ENCODE peak calls at places on chromosomes 1 and 21, in nine cellular contexts. One of them, this sample, is unnamed.

GRCh38 chr1:93159337-93159736 is 20.9 kb downstream of the TMED5 start:
- DNase-seq in stimulated activated CD4-positive, alpha-beta T cell treated with anti-CD3 and anti-CD28 coated beads, Interleukin-1b, Interleukin-23, amount 100 ng/mL, for 24 hours: no peak
- DNase-seq in DMS79: no peak
- DNase-seq in aorta: no peak
- DNase-seq in activated CD4-positive, alpha-beta T cell treated with anti-CD3 and anti-CD28 coated beads, Interleukin-2, amount 50 U/mL, for 1 hour: no peak
- DNase-seq in non-pigmented ciliary epithelial cell: no peak
- DNase-seq in naive thymus-derived CD8-positive, alpha-beta T cell: no peak
- DNase-seq in GM12865: no peak
- DNase-seq in HCT116: no peak
- DNase-seq in this sample: no peak

GRCh38 chr1:54806931-54807611 is 5.9 kb upstream of the TTC22 start:
- DNase-seq in stimulated activated CD4-positive, alpha-beta T cell treated with anti-CD3 and anti-CD28 coated beads, Interleukin-1b, Interleukin-23, amount 100 ng/mL, for 24 hours: no peak
- DNase-seq in DMS79: no peak
- DNase-seq in aorta: no peak
- DNase-seq in activated CD4-positive, alpha-beta T cell treated with anti-CD3 and anti-CD28 coated beads, Interleukin-2, amount 50 U/mL, for 1 hour: no peak
- DNase-seq in non-pigmented ciliary epithelial cell: no peak
- DNase-seq in naive thymus-derived CD8-positive, alpha-beta T cell: no peak
- DNase-seq in GM12865: peak
- DNase-seq in HCT116: peak
- DNase-seq in this sample: no peak

GRCh38 chr1:101366513-101367215 is 129.8 kb downstream of the S1PR1 start:
- DNase-seq in stimulated activated CD4-positive, alpha-beta T cell treated with anti-CD3 and anti-CD28 coated beads, Interleukin-1b, Interleukin-23, amount 100 ng/mL, for 24 hours: no peak
- DNase-seq in DMS79: no peak
- DNase-seq in aorta: no peak
- DNase-seq in activated CD4-positive, alpha-beta T cell treated with anti-CD3 and anti-CD28 coated beads, Interleukin-2, amount 50 U/mL, for 1 hour: no peak
- DNase-seq in non-pigmented ciliary epithelial cell: peak
- DNase-seq in naive thymus-derived CD8-positive, alpha-beta T cell: no peak
- DNase-seq in GM12865: no peak
- DNase-seq in HCT116: no peak
- DNase-seq in this sample: no peak

GRCh38 chr1:186511761-186512637 is 51.1 kb upstream of the PDC start:
- DNase-seq in stimulated activated CD4-positive, alpha-beta T cell treated with anti-CD3 and anti-CD28 coated beads, Interleukin-1b, Interleukin-23, amount 100 ng/mL, for 24 hours: no peak
- DNase-seq in DMS79: no peak
- DNase-seq in aorta: no peak
- DNase-seq in activated CD4-positive, alpha-beta T cell treated with anti-CD3 and anti-CD28 coated beads, Interleukin-2, amount 50 U/mL, for 1 hour: no peak
- DNase-seq in non-pigmented ciliary epithelial cell: no peak
- DNase-seq in naive thymus-derived CD8-positive, alpha-beta T cell: no peak
- DNase-seq in GM12865: peak
- DNase-seq in HCT116: no peak
- DNase-seq in this sample: no peak

GRCh38 chr21:44585892-44586291 is 5.5 kb upstream of the KRTAP10-5 start:
- DNase-seq in stimulated activated CD4-positive, alpha-beta T cell treated with anti-CD3 and anti-CD28 coated beads, Interleukin-1b, Interleukin-23, amount 100 ng/mL, for 24 hours: no peak
- DNase-seq in DMS79: no peak
- DNase-seq in aorta: peak
- DNase-seq in activated CD4-positive, alpha-beta T cell treated with anti-CD3 and anti-CD28 coated beads, Interleukin-2, amount 50 U/mL, for 1 hour: no peak
- DNase-seq in non-pigmented ciliary epithelial cell: no peak
- DNase-seq in naive thymus-derived CD8-positive, alpha-beta T cell: no peak
- DNase-seq in GM12865: no peak
- DNase-seq in HCT116: no peak
- DNase-seq in this sample: no peak

GRCh38 chr1:211734359-211734758 is 58.9 kb upstream of the NEK2 start:
- DNase-seq in stimulated activated CD4-positive, alpha-beta T cell treated with anti-CD3 and anti-CD28 coated beads, Interleukin-1b, Interleukin-23, amount 100 ng/mL, for 24 hours: no peak
- DNase-seq in DMS79: peak
- DNase-seq in aorta: no peak
- DNase-seq in activated CD4-positive, alpha-beta T cell treated with anti-CD3 and anti-CD28 coated beads, Interleukin-2, amount 50 U/mL, for 1 hour: no peak
- DNase-seq in non-pigmented ciliary epithelial cell: no peak
- DNase-seq in naive thymus-derived CD8-positive, alpha-beta T cell: no peak
- DNase-seq in GM12865: no peak
- DNase-seq in HCT116: no peak
- DNase-seq in this sample: no peak

GRCh38 chr1:3902111-3902511 is 2.0 kb upstream of the C1orf174 start:
- DNase-seq in stimulated activated CD4-positive, alpha-beta T cell treated with anti-CD3 and anti-CD28 coated beads, Interleukin-1b, Interleukin-23, amount 100 ng/mL, for 24 hours: no peak
- DNase-seq in DMS79: no peak
- DNase-seq in aorta: peak
- DNase-seq in activated CD4-positive, alpha-beta T cell treated with anti-CD3 and anti-CD28 coated beads, Interleukin-2, amount 50 U/mL, for 1 hour: peak
- DNase-seq in non-pigmented ciliary epithelial cell: no peak
- DNase-seq in naive thymus-derived CD8-positive, alpha-beta T cell: peak
- DNase-seq in GM12865: no peak
- DNase-seq in HCT116: no peak
- DNase-seq in this sample: no peak

GRCh38 chr1:25080294-25081209 is 150.5 kb upstream of the RUNX3 start:
- DNase-seq in stimulated activated CD4-positive, alpha-beta T cell treated with anti-CD3 and anti-CD28 coated beads, Interleukin-1b, Interleukin-23, amount 100 ng/mL, for 24 hours: no peak
- DNase-seq in DMS79: no peak
- DNase-seq in aorta: peak
- DNase-seq in activated CD4-positive, alpha-beta T cell treated with anti-CD3 and anti-CD28 coated beads, Interleukin-2, amount 50 U/mL, for 1 hour: no peak
- DNase-seq in non-pigmented ciliary epithelial cell: no peak
- DNase-seq in naive thymus-derived CD8-positive, alpha-beta T cell: no peak
- DNase-seq in GM12865: no peak
- DNase-seq in HCT116: peak
- DNase-seq in this sample: no peak

GRCh38 chr1:94579876-94580294 is 38.3 kb upstream of the F3 start:
- DNase-seq in stimulated activated CD4-positive, alpha-beta T cell treated with anti-CD3 and anti-CD28 coated beads, Interleukin-1b, Interleukin-23, amount 100 ng/mL, for 24 hours: no peak
- DNase-seq in DMS79: no peak
- DNase-seq in aorta: no peak
- DNase-seq in activated CD4-positive, alpha-beta T cell treated with anti-CD3 and anti-CD28 coated beads, Interleukin-2, amount 50 U/mL, for 1 hour: no peak
- DNase-seq in non-pigmented ciliary epithelial cell: peak
- DNase-seq in naive thymus-derived CD8-positive, alpha-beta T cell: no peak
- DNase-seq in GM12865: no peak
- DNase-seq in HCT116: peak
- DNase-seq in this sample: no peak

GRCh38 chr1:116760996-116761665 is 6.9 kb downstream of the CD2 start:
- DNase-seq in stimulated activated CD4-positive, alpha-beta T cell treated with anti-CD3 and anti-CD28 coated beads, Interleukin-1b, Interleukin-23, amount 100 ng/mL, for 24 hours: no peak
- DNase-seq in DMS79: no peak
- DNase-seq in aorta: no peak
- DNase-seq in activated CD4-positive, alpha-beta T cell treated with anti-CD3 and anti-CD28 coated beads, Interleukin-2, amount 50 U/mL, for 1 hour: no peak
- DNase-seq in non-pigmented ciliary epithelial cell: no peak
- DNase-seq in naive thymus-derived CD8-positive, alpha-beta T cell: no peak
- DNase-seq in GM12865: no peak
- DNase-seq in HCT116: no peak
- DNase-seq in this sample: no peak

GRCh38 chr1:215599418-215599817 is 32.3 kb downstream of the KCTD3 start:
- DNase-seq in stimulated activated CD4-positive, alpha-beta T cell treated with anti-CD3 and anti-CD28 coated beads, Interleukin-1b, Interleukin-23, amount 100 ng/mL, for 24 hours: no peak
- DNase-seq in DMS79: no peak
- DNase-seq in aorta: no peak
- DNase-seq in activated CD4-positive, alpha-beta T cell treated with anti-CD3 and anti-CD28 coated beads, Interleukin-2, amount 50 U/mL, for 1 hour: no peak
- DNase-seq in non-pigmented ciliary epithelial cell: peak
- DNase-seq in naive thymus-derived CD8-positive, alpha-beta T cell: no peak
- DNase-seq in GM12865: no peak
- DNase-seq in HCT116: no peak
- DNase-seq in this sample: no peak

GRCh38 chr1:204295666-204296065 is 64.1 kb downstream of the PLEKHA6 start:
- DNase-seq in stimulated activated CD4-positive, alpha-beta T cell treated with anti-CD3 and anti-CD28 coated beads, Interleukin-1b, Interleukin-23, amount 100 ng/mL, for 24 hours: no peak
- DNase-seq in DMS79: no peak
- DNase-seq in aorta: no peak
- DNase-seq in activated CD4-positive, alpha-beta T cell treated with anti-CD3 and anti-CD28 coated beads, Interleukin-2, amount 50 U/mL, for 1 hour: no peak
- DNase-seq in non-pigmented ciliary epithelial cell: no peak
- DNase-seq in naive thymus-derived CD8-positive, alpha-beta T cell: no peak
- DNase-seq in GM12865: no peak
- DNase-seq in HCT116: no peak
- DNase-seq in this sample: peak

GRCh38 chr1:39407496-39407888 is 83.9 kb upstream of the BMP8A start:
- DNase-seq in stimulated activated CD4-positive, alpha-beta T cell treated with anti-CD3 and anti-CD28 coated beads, Interleukin-1b, Interleukin-23, amount 100 ng/mL, for 24 hours: no peak
- DNase-seq in DMS79: no peak
- DNase-seq in aorta: no peak
- DNase-seq in activated CD4-positive, alpha-beta T cell treated with anti-CD3 and anti-CD28 coated beads, Interleukin-2, amount 50 U/mL, for 1 hour: no peak
- DNase-seq in non-pigmented ciliary epithelial cell: no peak
- DNase-seq in naive thymus-derived CD8-positive, alpha-beta T cell: no peak
- DNase-seq in GM12865: no peak
- DNase-seq in HCT116: no peak
- DNase-seq in this sample: no peak

GRCh38 chr1:25544819-25545218 is 1.4 kb downstream of the LDLRAP1 start:
- DNase-seq in stimulated activated CD4-positive, alpha-beta T cell treated with anti-CD3 and anti-CD28 coated beads, Interleukin-1b, Interleukin-23, amount 100 ng/mL, for 24 hours: no peak
- DNase-seq in DMS79: no peak
- DNase-seq in aorta: peak
- DNase-seq in activated CD4-positive, alpha-beta T cell treated with anti-CD3 and anti-CD28 coated beads, Interleukin-2, amount 50 U/mL, for 1 hour: no peak
- DNase-seq in non-pigmented ciliary epithelial cell: no peak
- DNase-seq in naive thymus-derived CD8-positive, alpha-beta T cell: no peak
- DNase-seq in GM12865: no peak
- DNase-seq in HCT116: no peak
- DNase-seq in this sample: no peak

GRCh38 chr1:6832789-6833188 is 47.5 kb downstream of the CAMTA1 start:
- DNase-seq in stimulated activated CD4-positive, alpha-beta T cell treated with anti-CD3 and anti-CD28 coated beads, Interleukin-1b, Interleukin-23, amount 100 ng/mL, for 24 hours: no peak
- DNase-seq in DMS79: peak
- DNase-seq in aorta: no peak
- DNase-seq in activated CD4-positive, alpha-beta T cell treated with anti-CD3 and anti-CD28 coated beads, Interleukin-2, amount 50 U/mL, for 1 hour: no peak
- DNase-seq in non-pigmented ciliary epithelial cell: no peak
- DNase-seq in naive thymus-derived CD8-positive, alpha-beta T cell: no peak
- DNase-seq in GM12865: peak
- DNase-seq in HCT116: no peak
- DNase-seq in this sample: no peak

GRCh38 chr1:153598309-153599172 is 14.4 kb downstream of the S100A16 start:
- DNase-seq in stimulated activated CD4-positive, alpha-beta T cell treated with anti-CD3 and anti-CD28 coated beads, Interleukin-1b, Interleukin-23, amount 100 ng/mL, for 24 hours: no peak
- DNase-seq in DMS79: no peak
- DNase-seq in aorta: no peak
- DNase-seq in activated CD4-positive, alpha-beta T cell treated with anti-CD3 and anti-CD28 coated beads, Interleukin-2, amount 50 U/mL, for 1 hour: no peak
- DNase-seq in non-pigmented ciliary epithelial cell: no peak
- DNase-seq in naive thymus-derived CD8-positive, alpha-beta T cell: peak
- DNase-seq in GM12865: peak
- DNase-seq in HCT116: no peak
- DNase-seq in this sample: no peak

GRCh38 chr1:42206164-42206563 is 41.6 kb upstream of the GUCA2A start:
- DNase-seq in stimulated activated CD4-positive, alpha-beta T cell treated with anti-CD3 and anti-CD28 coated beads, Interleukin-1b, Interleukin-23, amount 100 ng/mL, for 24 hours: no peak
- DNase-seq in DMS79: no peak
- DNase-seq in aorta: no peak
- DNase-seq in activated CD4-positive, alpha-beta T cell treated with anti-CD3 and anti-CD28 coated beads, Interleukin-2, amount 50 U/mL, for 1 hour: no peak
- DNase-seq in non-pigmented ciliary epithelial cell: no peak
- DNase-seq in naive thymus-derived CD8-positive, alpha-beta T cell: no peak
- DNase-seq in GM12865: no peak
- DNase-seq in HCT116: no peak
- DNase-seq in this sample: no peak

GRCh38 chr1:159598196-159598595 is 10.6 kb downstream of the APCS start:
- DNase-seq in stimulated activated CD4-positive, alpha-beta T cell treated with anti-CD3 and anti-CD28 coated beads, Interleukin-1b, Interleukin-23, amount 100 ng/mL, for 24 hours: no peak
- DNase-seq in DMS79: no peak
- DNase-seq in aorta: no peak
- DNase-seq in activated CD4-positive, alpha-beta T cell treated with anti-CD3 and anti-CD28 coated beads, Interleukin-2, amount 50 U/mL, for 1 hour: no peak
- DNase-seq in non-pigmented ciliary epithelial cell: peak
- DNase-seq in naive thymus-derived CD8-positive, alpha-beta T cell: no peak
- DNase-seq in GM12865: no peak
- DNase-seq in HCT116: no peak
- DNase-seq in this sample: no peak

GRCh38 chr1:201191723-201192477 is 1.3 kb downstream of the IGFN1 start:
- DNase-seq in stimulated activated CD4-positive, alpha-beta T cell treated with anti-CD3 and anti-CD28 coated beads, Interleukin-1b, Interleukin-23, amount 100 ng/mL, for 24 hours: no peak
- DNase-seq in DMS79: no peak
- DNase-seq in aorta: no peak
- DNase-seq in activated CD4-positive, alpha-beta T cell treated with anti-CD3 and anti-CD28 coated beads, Interleukin-2, amount 50 U/mL, for 1 hour: no peak
- DNase-seq in non-pigmented ciliary epithelial cell: peak
- DNase-seq in naive thymus-derived CD8-positive, alpha-beta T cell: no peak
- DNase-seq in GM12865: no peak
- DNase-seq in HCT116: peak
- DNase-seq in this sample: no peak

GRCh38 chr21:17829472-17829871 is 10.3 kb upstream of the C21orf91 start:
- DNase-seq in stimulated activated CD4-positive, alpha-beta T cell treated with anti-CD3 and anti-CD28 coated beads, Interleukin-1b, Interleukin-23, amount 100 ng/mL, for 24 hours: no peak
- DNase-seq in DMS79: no peak
- DNase-seq in aorta: no peak
- DNase-seq in activated CD4-positive, alpha-beta T cell treated with anti-CD3 and anti-CD28 coated beads, Interleukin-2, amount 50 U/mL, for 1 hour: no peak
- DNase-seq in non-pigmented ciliary epithelial cell: no peak
- DNase-seq in naive thymus-derived CD8-positive, alpha-beta T cell: no peak
- DNase-seq in GM12865: no peak
- DNase-seq in HCT116: no peak
- DNase-seq in this sample: no peak

GRCh38 chr1:166164995-166165660 is 1.7 kb downstream of the FAM78B start:
- DNase-seq in stimulated activated CD4-positive, alpha-beta T cell treated with anti-CD3 and anti-CD28 coated beads, Interleukin-1b, Interleukin-23, amount 100 ng/mL, for 24 hours: no peak
- DNase-seq in DMS79: no peak
- DNase-seq in aorta: peak
- DNase-seq in activated CD4-positive, alpha-beta T cell treated with anti-CD3 and anti-CD28 coated beads, Interleukin-2, amount 50 U/mL, for 1 hour: no peak
- DNase-seq in non-pigmented ciliary epithelial cell: no peak
- DNase-seq in naive thymus-derived CD8-positive, alpha-beta T cell: peak
- DNase-seq in GM12865: peak
- DNase-seq in HCT116: no peak
- DNase-seq in this sample: no peak

GRCh38 chr21:25934771-25935224 is 200.0 kb downstream of the GABPA start:
- DNase-seq in stimulated activated CD4-positive, alpha-beta T cell treated with anti-CD3 and anti-CD28 coated beads, Interleukin-1b, Interleukin-23, amount 100 ng/mL, for 24 hours: no peak
- DNase-seq in DMS79: no peak
- DNase-seq in aorta: peak
- DNase-seq in activated CD4-positive, alpha-beta T cell treated with anti-CD3 and anti-CD28 coated beads, Interleukin-2, amount 50 U/mL, for 1 hour: no peak
- DNase-seq in non-pigmented ciliary epithelial cell: peak
- DNase-seq in naive thymus-derived CD8-positive, alpha-beta T cell: no peak
- DNase-seq in GM12865: peak
- DNase-seq in HCT116: no peak
- DNase-seq in this sample: no peak

GRCh38 chr1:9126511-9126910 is 2.4 kb downstream of the GPR157 start:
- DNase-seq in stimulated activated CD4-positive, alpha-beta T cell treated with anti-CD3 and anti-CD28 coated beads, Interleukin-1b, Interleukin-23, amount 100 ng/mL, for 24 hours: no peak
- DNase-seq in DMS79: no peak
- DNase-seq in aorta: no peak
- DNase-seq in activated CD4-positive, alpha-beta T cell treated with anti-CD3 and anti-CD28 coated beads, Interleukin-2, amount 50 U/mL, for 1 hour: no peak
- DNase-seq in non-pigmented ciliary epithelial cell: no peak
- DNase-seq in naive thymus-derived CD8-positive, alpha-beta T cell: no peak
- DNase-seq in GM12865: no peak
- DNase-seq in HCT116: no peak
- DNase-seq in this sample: no peak

This sample was measured in HuH-7.5.